ENCODE peak calls at places on chromosome 1, in five cellular contexts. R, S, H, X and L are unnamed samples.

GRCh38 chr1:31831397-31832378 is 15.9 kb upstream of the SPOCD1 start:
- DNase-seq in R (peak), S (no peak), H (no peak), X (peak), L (no peak)

GRCh38 chr1:38123356-38123755 is 76.8 kb upstream of the POU3F1 start:
- DNase-seq in R (no peak), S (no peak), H (no peak), X (no peak), L (peak)

GRCh38 chr1:46569909-46570725 is 18.7 kb upstream of the KNCN start:
- DNase-seq in R (peak), S (no peak), H (peak), X (peak), L (no peak)

GRCh38 chr1:204684206-204684536 is 1.4 kb downstream of the LRRN2 start:
- DNase-seq in R (no peak), S (no peak), H (no peak), X (no peak), L (no peak)

GRCh38 chr1:172971241-172971640 is 79.5 kb downstream of the TNFSF18 start:
- DNase-seq in R (no peak), S (no peak), H (no peak), X (no peak), L (no peak)

GRCh38 chr1:209387969-209388329 is 195.6 kb upstream of the CAMK1G start:
- DNase-seq in R (no peak), S (no peak), H (peak), X (no peak), L (no peak)

GRCh38 chr1:11960710-11961109 is 19.5 kb upstream of the MFN2 start:
- DNase-seq in R (no peak), S (no peak), H (no peak), X (no peak), L (no peak)

GRCh38 chr1:91556556-91556955 is 55.9 kb downstream of the CDC7 start:
- DNase-seq in R (no peak), S (peak), H (no peak), X (no peak), L (no peak)

GRCh38 chr1:41631971-41632370 is 147.5 kb upstream of the EDN2 start:
- DNase-seq in R (no peak), S (no peak), H (peak), X (no peak), L (no peak)

GRCh38 chr1:56965191-56965590 is 624 bp downstream of the C8B start:
- DNase-seq in R (no peak), S (no peak), H (no peak), X (no peak), L (no peak)

GRCh38 chr1:11537380-11537764 is 58.4 kb downstream of the DISP3 start:
- DNase-seq in R (no peak), S (no peak), H (no peak), X (no peak), L (peak)

GRCh38 chr1:231172411-231172810 is 10.6 kb downstream of the TRIM67 start:
- DNase-seq in R (no peak), S (no peak), H (no peak), X (no peak), L (no peak)

GRCh38 chr1:61453111-61453961 is 271.6 kb downstream of the TM2D1 start:
- DNase-seq in R (peak), S (peak), H (peak), X (peak), L (peak)

GRCh38 chr1:59272507-59272906 is 24.4 kb upstream of the FGGY start:
- DNase-seq in R (no peak), S (no peak), H (peak), X (no peak), L (no peak)
- H3K27ac ChIP-seq in R (peak), S (peak), H (no peak), X (no peak), L (peak)

DNA sequence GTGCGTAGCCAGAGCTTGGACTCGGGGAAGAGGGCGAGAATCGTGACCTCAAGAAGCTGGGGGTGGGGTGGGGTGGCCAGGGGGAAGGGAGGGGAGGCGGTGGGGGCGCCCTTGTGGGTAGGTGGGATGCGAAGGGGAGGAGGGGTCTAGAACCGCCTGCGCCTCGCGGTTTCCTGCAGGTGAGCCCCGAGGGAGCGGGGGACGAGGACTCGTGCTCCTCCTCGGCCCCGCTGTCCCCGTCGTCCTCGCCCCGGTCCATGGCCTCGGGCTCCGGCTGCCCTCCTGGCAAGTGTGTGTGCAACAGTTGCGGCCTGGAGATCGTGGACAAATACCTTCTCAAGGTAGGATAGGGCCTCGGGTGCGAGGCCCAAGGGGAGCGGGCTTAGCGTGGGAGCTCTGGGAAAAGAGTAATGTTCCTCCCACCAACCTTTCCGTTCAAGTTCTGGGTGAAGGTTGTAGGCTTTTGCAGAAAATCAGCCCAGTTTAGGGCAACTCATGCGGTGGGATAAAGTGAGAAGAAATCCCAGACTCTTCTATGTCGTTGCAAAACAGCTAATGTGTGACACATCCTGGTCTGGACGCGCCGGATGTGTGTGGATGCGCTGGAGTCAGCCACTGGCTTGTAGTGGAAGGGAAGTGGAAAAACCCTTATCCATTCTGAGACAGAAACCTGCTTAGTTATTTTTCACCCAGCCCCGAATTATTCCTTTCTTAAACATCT is 2.9 kb downstream of the LHX8 start:
- DNase-seq in R (no peak), S (no peak), H (peak), X (no peak), L (no peak)
- H3K4me3 ChIP-seq in R (no peak), S (no peak), H (peak), X (no peak), L (no peak)

GRCh38 chr1:153174624-153175023 is 23.9 kb upstream of the SPRR2G start:
- DNase-seq in R (no peak), S (no peak), H (no peak), X (no peak), L (no peak)

GRCh38 chr1:153178922-153179321 is 24.3 kb upstream of the LELP1 start:
- DNase-seq in R (no peak), S (no peak), H (no peak), X (no peak), L (no peak)

DNA sequence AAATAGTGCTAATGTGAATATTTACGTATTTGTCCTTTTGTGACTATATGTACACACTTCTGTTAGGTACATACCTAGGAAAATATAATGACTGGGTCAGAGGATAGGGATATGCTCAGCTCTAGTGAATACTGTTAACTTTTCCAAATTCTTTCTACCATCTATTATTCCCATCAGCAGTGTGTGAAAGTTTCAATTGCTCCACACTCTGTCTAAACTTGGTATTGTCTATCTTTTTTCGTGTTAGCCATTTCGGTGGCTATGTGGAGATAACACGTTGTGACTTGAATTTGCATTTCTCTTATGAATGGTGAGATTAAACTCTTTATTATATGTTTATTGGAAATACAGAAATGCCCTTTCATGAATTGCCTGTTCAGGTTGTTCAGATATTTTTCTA is 22.7 kb upstream of the LELP1 start:
- DNase-seq in R (no peak), S (no peak), H (no peak), X (no peak), L (no peak)
- TF ChIP-seq CTCF in R (no peak), S (no peak), H (no peak), X (no peak), L (no peak)

GRCh38 chr1:28885472-28885877 is 28.9 kb upstream of the EPB41 start:
- DNase-seq in R (no peak), S (no peak), H (no peak), X (no peak), L (no peak)

GRCh38 chr1:28887418-28887834 is 26.9 kb upstream of the EPB41 start:
- DNase-seq in R (no peak), S (no peak), H (no peak), X (no peak), L (no peak)

GRCh38 chr1:28887835-28888682 is 26.3 kb upstream of the EPB41 start:
- DNase-seq in R (no peak), S (no peak), H (peak), X (peak), L (no peak)

GRCh38 chr1:28886731-28887417 is 27.5 kb upstream of the EPB41 start:
- DNase-seq in R (peak), S (peak), H (peak), X (peak), L (peak)

GRCh38 chr1:28885982-28886730 is 28.2 kb upstream of the EPB41 start:
- DNase-seq in R (no peak), S (no peak), H (no peak), X (no peak), L (no peak)
- H3K27ac ChIP-seq in R (no peak), S (peak), H (peak), X (no peak), L (peak)

GRCh38 chr1:199057284-199057683 is 418.4 kb downstream of the PTPRC start:
- DNase-seq in R (no peak), S (no peak), H (no peak), X (no peak), L (no peak)
- H3K4me3 ChIP-seq in R (no peak), S (no peak), H (no peak), X (no peak), L (no peak)

GRCh38 chr1:240188139-240188538 is 96.5 kb downstream of the FMN2 start:
- DNase-seq in R (no peak), S (no peak), H (no peak), X (no peak), L (no peak)
- TF ChIP-seq CTCF in R (no peak), S (no peak), H (no peak), X (no peak), L (no peak)

DNA sequence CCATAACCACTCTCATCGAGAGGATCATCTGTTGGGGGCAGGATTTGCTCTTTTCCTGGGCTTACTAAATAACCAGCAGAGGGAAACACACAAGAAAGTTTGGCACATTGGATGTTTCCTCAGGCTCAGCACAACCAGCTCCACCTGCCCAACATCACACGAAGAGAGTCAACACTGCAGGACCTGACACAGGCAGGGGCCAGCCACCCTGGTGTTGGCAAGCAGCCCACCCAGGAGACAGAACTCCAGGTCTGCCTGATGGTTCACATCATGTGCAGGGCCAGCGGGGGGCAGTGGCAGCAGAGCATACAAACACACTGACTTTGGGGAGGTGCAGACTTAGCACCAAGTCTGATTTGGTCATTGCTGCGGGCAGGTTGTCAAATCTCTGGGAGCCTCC is 182.3 kb upstream of the GALNT2 start:
- DNase-seq in R (no peak), S (peak), H (no peak), X (no peak), L (no peak)
- H3K27ac ChIP-seq in R (no peak), S (no peak), H (no peak), X (no peak), L (no peak)